ENCODE peak calls at places on chromosomes 13 and 19, in five cellular contexts. D, V, H, Q and K are unnamed samples.
A peak's percentile ranks its signal among the peaks of the same experiment; 100 is the strongest.

GRCh38 chr19:17089238-17089637 is 13.7 kb downstream of the MYO9B start:
- DNase-seq in H (no peak), D (peak; percentile 30), V (no peak), Q (no peak), K (no peak)

GRCh38 chr13:26442541-26442940 is 114.9 kb upstream of the WASF3 start:
- DNase-seq in H (no peak), V (no peak), Q (no peak), D (peak; percentile 90), K (no peak)

GRCh38 chr13:109693213-109693612 is 93.2 kb downstream of the IRS2 start:
- DNase-seq in D (no peak), H (no peak), V (no peak), Q (no peak), K (no peak)

GRCh38 chr13:27360562-27360961 is 63.9 kb upstream of the GTF3A start:
- DNase-seq in H (peak; percentile 84), Q (no peak), D (peak; percentile 29), V (no peak), K (no peak)

GRCh38 chr13:114323349-114323748 is 9.0 kb downstream of the CHAMP1 start:
- DNase-seq in D (no peak), Q (no peak), V (no peak), H (no peak), K (no peak)

GRCh38 chr13:97330448-97330847 is 103.5 kb upstream of the RAP2A start:
- DNase-seq in Q (no peak), H (no peak), V (no peak), D (no peak), K (no peak)

GRCh38 chr19:40383668-40384248 is 6.2 kb downstream of the HIPK4 start:
- DNase-seq in D (no peak), Q (no peak), V (no peak), H (no peak), K (no peak)

GRCh38 chr19:29263305-29264080 is 50.5 kb upstream of the UQCRFS1 start:
- DNase-seq in Q (peak; percentile 3), H (peak; percentile 35), D (peak; percentile 55), V (peak; percentile 44), K (peak; percentile 37)

GRCh38 chr19:29086182-29086581 is 126.8 kb downstream of the UQCRFS1 start:
- DNase-seq in Q (no peak), V (no peak), H (no peak), D (no peak), K (no peak)

GRCh38 chr13:113383089-113383488 is 19.2 kb upstream of the GRTP1 start:
- DNase-seq in V (no peak), Q (no peak), H (no peak), D (no peak), K (no peak)

GRCh38 chr13:48094404-48094780 is 512 bp downstream of the MED4 start:
- DNase-seq in D (peak; percentile 47), Q (no peak), H (no peak), V (peak; percentile 9), K (no peak)

GRCh38 chr13:38363219-38363618 is 13.6 kb downstream of the UFM1 start:
- DNase-seq in V (no peak), D (no peak), H (no peak), Q (no peak), K (no peak)

GRCh38 chr19:15448014-15448777 is 1.6 kb downstream of the WIZ start:
- DNase-seq in V (no peak), H (no peak), Q (no peak), D (no peak), K (no peak)

DNA sequence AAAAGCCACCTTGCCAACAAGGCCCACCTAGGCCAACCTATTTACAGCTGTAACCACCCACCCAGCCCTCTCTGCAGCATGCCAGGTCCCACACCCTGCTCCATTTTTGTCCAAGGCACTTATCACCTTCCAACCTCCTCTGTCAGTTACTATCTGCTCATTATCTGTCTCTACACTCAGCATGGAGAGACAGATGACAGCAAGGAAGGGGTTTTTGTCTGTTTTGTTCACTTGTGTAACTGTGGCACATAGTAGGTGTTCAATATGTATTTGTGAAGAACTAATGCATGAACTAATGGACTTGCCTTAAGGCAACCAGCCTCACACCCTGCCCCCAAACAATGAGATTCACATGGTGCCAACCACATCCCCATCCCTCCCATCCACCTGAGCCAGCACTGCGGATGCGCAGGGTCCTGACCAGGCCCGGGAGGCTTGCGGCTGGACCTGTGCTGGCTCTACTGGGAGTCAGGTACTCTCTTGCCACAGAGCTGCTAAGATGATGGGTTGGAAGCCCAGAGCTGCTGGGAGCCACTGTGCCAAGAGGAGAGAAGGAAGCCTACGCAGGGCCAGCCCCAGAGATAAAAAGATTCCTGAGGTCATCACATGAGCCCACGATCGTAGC is 17.2 kb downstream of the DEDD2 start:
- DNase-seq in H (no peak), V (no peak), Q (no peak), D (no peak), K (no peak)
- H3K4me3 ChIP-seq in H (no peak overlapping the region), V (no peak overlapping the region), Q (no peak overlapping the region), D (no peak overlapping the region), K (no peak overlapping the region)

GRCh38 chr19:19279853-19280252 is 6.8 kb upstream of the TM6SF2 start:
- DNase-seq in D (no peak), H (no peak), Q (no peak), V (no peak), K (no peak)
- H3K36me3 ChIP-seq in D (peaks cover 7% of the 10 kb centered on the region), H (peaks cover 26% of the 10 kb centered on the region), Q (peaks cover 24% of the 10 kb centered on the region), V (peaks cover 51% of the 10 kb centered on the region), K (peaks cover 92% of the 10 kb centered on the region)

GRCh38 chr19:7676854-7677253 is at the start of gene MCEMP1:
- DNase-seq in Q (no peak), H (no peak), V (no peak), D (no peak), K (no peak)
- H3K4me3 ChIP-seq in Q (peak within 1 kb of the TSS; percentile 59), H (no peak within 1 kb of the TSS), V (no peak within 1 kb of the TSS), D (no peak within 1 kb of the TSS), K (no peak within 1 kb of the TSS)

DNA sequence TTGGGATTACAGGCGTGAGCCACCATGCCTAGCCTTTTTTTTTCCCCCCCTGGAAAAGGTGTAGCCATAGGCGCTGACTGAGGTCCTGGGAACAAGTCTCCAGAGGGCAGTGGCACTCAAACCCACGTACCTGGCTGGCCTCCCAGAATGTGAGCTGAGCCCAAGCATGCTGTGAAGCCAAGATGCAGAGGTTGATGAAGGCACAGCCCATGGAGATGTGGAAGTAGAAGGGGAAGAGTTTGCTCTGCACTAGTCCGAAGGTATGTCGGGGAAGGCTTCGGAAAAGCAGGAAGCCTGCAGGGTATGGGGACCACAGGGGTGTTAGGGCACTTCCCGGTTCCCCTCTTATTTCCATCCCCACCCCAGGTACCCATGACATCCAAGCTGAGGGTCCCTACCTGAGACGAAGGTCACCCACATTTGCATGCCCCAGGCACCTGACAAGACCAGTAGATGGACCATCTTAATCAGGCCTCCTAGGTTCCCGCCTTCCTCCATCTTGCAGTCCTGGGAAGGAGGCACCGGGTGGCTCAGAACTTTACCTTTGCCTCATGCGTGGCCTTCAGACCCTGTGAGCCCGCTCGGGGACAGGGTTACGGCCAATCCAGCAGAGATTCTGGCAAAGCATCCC is 831 bp downstream of the TMEM205 start:
- DNase-seq in V (no peak), H (peak; percentile 63), D (peak; percentile 40), Q (no peak), K (no peak)
- H3K36me3 ChIP-seq in V (peaks cover 4% of the 10 kb centered on the region), H (peaks cover 7% of the 10 kb centered on the region), D (no peaks in the 10 kb centered on the region), Q (peaks cover 5% of the 10 kb centered on the region), K (peaks cover 12% of the 10 kb centered on the region)

GRCh38 chr13:24096659-24097058 is 63.9 kb upstream of the SPATA13 start:
- DNase-seq in H (no peak), V (no peak), Q (no peak), D (no peak), K (no peak)

GRCh38 chr13:24092108-24092507 is 68.4 kb upstream of the SPATA13 start:
- DNase-seq in H (no peak), V (no peak), D (no peak), Q (no peak), K (no peak)

GRCh38 chr13:24100152-24100551 is 60.4 kb upstream of the SPATA13 start:
- DNase-seq in H (no peak), V (no peak), D (no peak), Q (no peak), K (no peak)

GRCh38 chr13:24097064-24097463 is 63.5 kb upstream of the SPATA13 start:
- DNase-seq in V (no peak), H (peak; percentile 19), Q (peak; percentile 42), D (peak; percentile 92), K (peak; percentile 29)

GRCh38 chr13:24097667-24098066 is 62.9 kb upstream of the SPATA13 start:
- DNase-seq in H (no peak), V (no peak), D (no peak), Q (no peak), K (no peak)
- H3K4me3 ChIP-seq in H (no peak overlapping the region), V (no peak overlapping the region), D (no peak overlapping the region), Q (peak overlapping the region; percentile 14), K (no peak overlapping the region)

GRCh38 chr19:55696301-55697068 is 21.5 kb downstream of the EPN1 start:
- DNase-seq in Q (no peak), V (no peak), H (no peak), D (no peak), K (no peak)
- H3K36me3 ChIP-seq in Q (peaks cover 19% of the 10 kb centered on the region), V (peaks cover 35% of the 10 kb centered on the region), H (peaks cover 27% of the 10 kb centered on the region), D (peaks cover 3% of the 10 kb centered on the region), K (peaks cover 42% of the 10 kb centered on the region)

DNA sequence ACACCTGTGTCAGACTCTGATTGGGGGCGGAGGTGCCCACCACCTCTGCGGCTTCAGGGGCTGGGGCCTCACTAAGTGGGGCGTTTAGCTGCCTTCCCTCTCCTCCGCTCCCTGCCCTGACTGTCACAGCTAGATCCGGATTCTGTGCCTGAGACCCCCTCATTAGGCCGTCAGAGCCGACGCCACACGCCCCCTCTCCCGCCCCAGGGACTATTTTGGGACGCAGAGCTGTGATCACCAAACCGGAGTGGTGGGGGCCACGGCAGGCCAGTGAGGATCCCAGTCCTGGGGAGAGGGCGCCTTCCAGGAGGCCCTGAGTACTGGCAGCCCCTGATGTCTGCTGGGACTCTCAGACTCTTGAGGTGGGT is 762 bp downstream of the KANK3 start:
- DNase-seq in D (no peak), V (no peak), H (no peak), Q (no peak), K (no peak)
- H3K4me3 ChIP-seq in D (no peak overlapping the region), V (no peak overlapping the region), H (no peak overlapping the region), Q (peak overlapping the region; percentile 85), K (no peak overlapping the region)

DNA sequence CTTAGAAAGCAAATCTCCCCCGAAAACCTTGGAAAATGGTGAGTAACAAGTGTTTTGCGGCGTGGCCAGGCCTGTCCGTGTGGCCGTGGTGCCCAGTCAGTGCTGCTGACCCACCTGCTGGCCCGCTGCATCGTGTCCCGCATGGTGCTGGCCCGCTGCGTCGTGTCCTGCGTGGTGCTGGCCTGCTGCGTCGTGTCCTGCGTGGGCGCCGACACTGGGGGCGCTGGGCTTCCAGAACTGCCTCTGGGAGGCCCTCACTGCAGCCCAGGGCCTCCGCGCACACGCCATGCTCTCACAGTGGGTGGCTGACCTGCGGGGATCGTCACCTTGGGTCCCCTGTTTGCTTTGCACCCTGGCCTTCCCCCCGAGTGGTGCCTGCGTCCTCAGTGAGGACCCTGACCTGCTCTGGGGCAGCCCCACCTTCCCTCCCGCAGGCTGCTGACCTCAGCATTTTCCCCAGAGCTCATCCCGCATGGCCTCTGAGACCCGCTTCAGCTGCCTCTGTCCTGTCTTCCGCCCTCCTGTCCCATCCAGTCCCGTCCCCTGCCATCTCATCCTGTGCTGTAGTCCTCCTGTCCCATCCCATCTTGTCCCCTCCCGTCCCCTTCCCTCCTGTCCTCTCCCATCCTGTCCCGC is 10.6 kb downstream of the PLEKHJ1 start:
- DNase-seq in H (no peak), Q (no peak), D (no peak), V (no peak), K (no peak)
- H3K36me3 ChIP-seq in H (peaks cover 2% of the 10 kb centered on the region), Q (peaks cover 31% of the 10 kb centered on the region), D (peaks cover 2% of the 10 kb centered on the region), V (peaks cover 84% of the 10 kb centered on the region), K (peaks cover 75% of the 10 kb centered on the region)

GRCh38 chr19:57888107-57888493 is 737 bp downstream of the ZNF814 start:
- DNase-seq in Q (no peak), D (peak; percentile 43), H (no peak), V (no peak), K (no peak)
- H3K4me3 ChIP-seq in Q (peak overlapping the region; percentile 76), D (peak overlapping the region; percentile 94), H (no peak overlapping the region), V (peak overlapping the region; percentile 99), K (peak overlapping the region; percentile 99)